ENCODE peak calls at places on chromosomes 2 and 18, in seven cellular contexts. P, Q, E, R, D, W and B are unnamed samples.

GRCh38 chr2:171553858-171554257 is 31.6 kb downstream of the CYBRD1 start:
- DNase-seq in P (no peak), Q (peak; percentile 60), E (no peak), R (peak; percentile 90), D (no peak), W (no peak), B (no peak)

GRCh38 chr18:78523850-78524249 is 455.8 kb upstream of the SALL3 start:
- DNase-seq in P (no peak), Q (no peak), E (no peak), R (no peak), D (no peak), W (no peak), B (no peak)

GRCh38 chr2:170181602-170182001 is 3.7 kb downstream of the MYO3B start:
- DNase-seq in P (no peak), Q (no peak), E (no peak), R (no peak), D (no peak), W (no peak), B (no peak)

GRCh38 chr2:111007757-111008688 is 112.7 kb upstream of the BCL2L11 start:
- DNase-seq in P (no peak), Q (no peak), E (no peak), R (peak; percentile 9), D (no peak), W (no peak), B (no peak)

GRCh38 chr2:46966576-46966975 is 51.0 kb upstream of the MCFD2 start:
- DNase-seq in P (no peak), Q (no peak), E (no peak), R (no peak), D (no peak), W (no peak), B (no peak)

GRCh38 chr2:137705296-137705695 is 259.0 kb upstream of the HNMT start:
- DNase-seq in P (no peak), Q (no peak), E (no peak), R (no peak), D (no peak), W (no peak), B (no peak)

GRCh38 chr2:33334083-33334482 is 142.4 kb upstream of the RASGRP3 start:
- DNase-seq in P (no peak), Q (no peak), E (no peak), R (no peak), D (no peak), W (no peak), B (no peak)

GRCh38 chr2:240933966-240934700 is 28.0 kb downstream of the CROCC2 start:
- DNase-seq in P (peak; percentile 17), Q (no peak), E (no peak), R (no peak), D (no peak), W (no peak), B (no peak)

GRCh38 chr2:239882781-239883180 is 142.4 kb downstream of the NDUFA10 start:
- DNase-seq in P (no peak), Q (no peak), E (no peak), R (no peak), D (no peak), W (no peak), B (no peak)

GRCh38 chr2:20472569-20472968 is 25.7 kb downstream of the RHOB start:
- DNase-seq in P (no peak), Q (no peak), E (no peak), R (no peak), D (no peak), W (no peak), B (no peak)

GRCh38 chr2:75290600-75291140 is 91.3 kb upstream of the TACR1 start:
- DNase-seq in P (no peak), Q (no peak), E (no peak), R (no peak), D (no peak), W (no peak), B (no peak)

GRCh38 chr2:105504459-105504858 is 105.6 kb upstream of the FHL2 start:
- DNase-seq in P (no peak), Q (no peak), E (no peak), R (no peak), D (no peak), W (no peak), B (no peak)

GRCh38 chr2:197113221-197113831 is 186.8 kb upstream of the PGAP1 start:
- DNase-seq in P (no peak), Q (peak; percentile 19), E (no peak), R (no peak), D (no peak), W (no peak), B (no peak)

GRCh38 chr2:68319397-68320117 is at the start of gene CNRIP1:
- DNase-seq in P (peak; percentile 50), Q (peak; percentile 69), E (peak; percentile 84), R (peak; percentile 53), D (peak; percentile 42), W (peak; percentile 18), B (peak; percentile 55)

GRCh38 chr2:185433824-185434223 is 304.8 kb upstream of the FSIP2 start:
- DNase-seq in P (no peak), Q (no peak), E (no peak), R (no peak), D (no peak), W (peak; percentile 19), B (no peak)

GRCh38 chr2:220043155-220043992 is 415.9 kb downstream of the SLC4A3 start:
- DNase-seq in P (no peak), Q (no peak), E (no peak), R (no peak), D (no peak), W (no peak), B (no peak)

GRCh38 chr2:178383718-178384117 is 67.3 kb downstream of the PRKRA start:
- DNase-seq in P (no peak), Q (no peak), E (no peak), R (no peak), D (no peak), W (no peak), B (no peak)

GRCh38 chr2:113233593-113234550 is 44.8 kb downstream of the PAX8 start:
- DNase-seq in P (no peak), Q (no peak), E (no peak), R (no peak), D (no peak), W (no peak), B (no peak)

GRCh38 chr18:31555971-31556747 is 35.5 kb upstream of the TTR start:
- DNase-seq in P (peak; percentile 56), Q (peak; percentile 48), E (no peak), R (peak; percentile 46), D (no peak), W (peak; percentile 45), B (peak; percentile 57)

GRCh38 chr2:9805435-9806297 is 37.6 kb upstream of the TAF1B start:
- DNase-seq in P (no peak), Q (no peak), E (no peak), R (no peak), D (no peak), W (no peak), B (no peak)

GRCh38 chr18:55982992-55983391 is 395.0 kb upstream of the TCF4 start:
- DNase-seq in P (no peak), Q (no peak), E (no peak), R (no peak), D (no peak), W (no peak), B (no peak)

GRCh38 chr2:14220101-14220500 is 412.4 kb upstream of the LRATD1 start:
- DNase-seq in P (no peak), Q (no peak), E (no peak), R (no peak), D (no peak), W (no peak), B (no peak)

GRCh38 chr2:63875143-63875542 is 33.4 kb downstream of the UGP2 start:
- DNase-seq in P (no peak), Q (no peak), E (no peak), R (no peak), D (no peak), W (no peak), B (no peak)

GRCh38 chr18:2984703-2985261 is 28.2 kb downstream of the LPIN2 start:
- DNase-seq in P (peak; percentile 85), Q (no peak), E (no peak), R (no peak), D (no peak), W (no peak), B (no peak)

GRCh38 chr18:61597321-61597720 is 264.1 kb downstream of the CDH20 start:
- DNase-seq in P (no peak), Q (no peak), E (no peak), R (no peak), D (no peak), W (no peak), B (no peak)

GRCh38 chr2:182887093-182887492 is 20.7 kb upstream of the FRZB start:
- DNase-seq in P (no peak), Q (no peak), E (no peak), R (no peak), D (no peak), W (no peak), B (no peak)

GRCh38 chr2:22999951-23000350 is 385.0 kb upstream of the KLHL29 start:
- DNase-seq in P (no peak), Q (no peak), E (no peak), R (no peak), D (no peak), W (no peak), B (no peak)

GRCh38 chr2:178335218-178335617 is 115.8 kb downstream of the PRKRA start:
- DNase-seq in P (no peak), Q (no peak), E (no peak), R (no peak), D (no peak), W (no peak), B (no peak)